ENCODE peak calls at places on chromosome 21, in nine cellular contexts. J, L, B, X, C, M, R, H and W are unnamed samples.

GRCh38 chr21:33384851-33385331 is 18.3 kb upstream of the IFNGR2 start:
- DNase-seq in J (no peak), L (no peak), B (no peak), X (peak; percentile 64), C (no peak), M (no peak), R (no peak), H (no peak), W (no peak)

GRCh38 chr21:34075760-34076159 is 2.4 kb downstream of the MRPS6 start:
- DNase-seq in J (no peak), L (no peak), B (no peak), X (peak; percentile 29), C (no peak), M (no peak), R (no peak), H (no peak), W (no peak)

GRCh38 chr21:23644768-23645167 is 1962.5 kb downstream of the MRPL39 start:
- DNase-seq in J (no peak), L (no peak), B (no peak), X (no peak), C (no peak), M (no peak), R (no peak), H (no peak), W (no peak)

GRCh38 chr21:34574581-34574980 is 40.3 kb downstream of the RCAN1 start:
- DNase-seq in J (no peak), L (no peak), B (no peak), X (no peak), C (no peak), M (no peak), R (no peak), H (no peak), W (no peak)

GRCh38 chr21:34630536-34631143 is 15.7 kb upstream of the RCAN1 start:
- DNase-seq in J (peak; percentile 24), L (peak; percentile 36), B (no peak), X (peak; percentile 69), C (no peak), M (peak; percentile 28), R (no peak), H (peak; percentile 63), W (peak; percentile 25)

GRCh38 chr21:15826147-15826780 is 96.5 kb downstream of the USP25 start:
- DNase-seq in J (peak; percentile 23), L (peak; percentile 57), B (no peak), X (peak; percentile 61), C (no peak), M (no peak), R (no peak), H (peak; percentile 7), W (peak; percentile 5)

GRCh38 chr21:14438204-14438603 is 55.3 kb upstream of the HSPA13 start:
- DNase-seq in J (no peak), L (no peak), B (no peak), X (no peak), C (no peak), M (no peak), R (no peak), H (no peak), W (no peak)

GRCh38 chr21:44583800-44584147 is 3.4 kb upstream of the KRTAP10-5 start:
- DNase-seq in J (no peak), L (no peak), B (no peak), X (no peak), C (no peak), M (no peak), R (no peak), H (no peak), W (no peak)

DNA sequence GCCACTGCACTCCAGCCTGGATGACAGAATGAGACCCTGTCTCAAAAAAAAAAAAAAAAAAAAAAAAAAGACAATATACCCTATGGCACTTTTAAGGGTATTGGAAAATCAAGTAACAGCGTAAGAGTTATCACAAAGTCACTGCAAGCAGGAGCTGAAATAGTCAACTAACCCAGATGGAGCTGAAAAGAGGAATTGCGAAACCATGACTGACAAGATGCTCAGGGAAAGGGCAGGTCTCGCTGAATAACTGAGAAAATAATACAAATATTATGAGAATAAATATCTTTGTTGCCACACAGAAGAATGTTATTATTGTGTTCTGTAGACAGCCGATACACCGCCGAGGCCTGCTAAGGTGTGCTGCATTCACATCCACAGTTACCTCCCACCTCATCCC is 17.8 kb downstream of the HLCS start:
- DNase-seq in J (no peak), L (no peak), B (no peak), X (peak; percentile 56), C (no peak), M (no peak), R (no peak), H (no peak), W (no peak)
- TF ChIP-seq CTCF in J (no peak), L (no peak), B (no peak), X (no peak), C (no peak), M (no peak), R (no peak), H (no peak), W (no peak)

DNA sequence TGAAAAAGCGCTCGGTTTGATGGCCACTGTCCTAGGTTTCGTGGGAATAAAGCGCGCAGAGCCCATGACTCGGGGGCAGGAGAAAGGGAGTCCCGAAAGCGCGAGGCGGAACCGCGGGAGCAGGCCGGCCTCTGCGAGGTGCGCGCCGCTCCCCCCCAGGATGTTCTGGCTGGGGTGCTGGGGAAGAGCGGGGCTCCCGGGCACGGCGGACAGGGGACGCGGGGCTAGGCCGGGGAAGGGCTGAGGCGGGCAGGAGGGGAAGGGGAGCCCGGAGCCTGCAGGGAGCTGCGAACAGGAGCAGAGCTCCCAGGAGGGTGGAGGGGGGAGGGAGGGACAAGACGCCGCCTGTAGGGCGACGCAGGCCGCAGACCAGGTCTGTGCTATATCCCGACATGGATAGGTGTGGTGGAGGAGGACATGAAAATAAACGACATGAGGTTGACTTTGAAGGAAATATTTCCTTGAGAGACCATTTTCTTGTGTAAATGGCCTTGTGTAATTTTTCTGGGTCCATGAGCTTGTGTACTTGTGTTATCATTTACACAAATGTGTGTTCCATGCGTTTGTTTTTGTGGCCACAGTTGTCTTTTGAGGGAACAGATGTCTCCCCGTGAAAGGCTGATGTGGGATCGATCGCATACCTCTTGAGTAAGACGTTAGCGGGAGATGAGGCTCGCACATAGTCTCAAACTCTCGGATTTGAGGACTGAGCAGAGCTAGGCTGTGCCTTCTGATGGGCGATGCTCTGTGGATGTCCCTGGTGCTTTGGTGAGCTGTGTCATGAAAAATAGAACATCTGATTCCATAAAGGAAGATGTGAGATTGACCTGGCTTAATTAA is 1.3 kb downstream of the PCNT start:
- DNase-seq in J (peak; percentile 45), L (peak; percentile 60), B (no peak), X (peak; percentile 40), C (peak; percentile 53), M (peak; percentile 49), R (peak; percentile 30), H (peak; percentile 64), W (peak; percentile 63)
- TF ChIP-seq CTCF in J (no peak), L (no peak), B (peak; percentile 16), X (no peak), C (peak; percentile 5), M (peak; percentile 5), R (no peak), H (peak; percentile 21), W (no peak)

GRCh38 chr21:42047821-42048613 is 23.1 kb upstream of the UMODL1 start:
- DNase-seq in J (no peak), L (no peak), B (no peak), X (peak; percentile 97), C (no peak), M (peak; percentile 88), R (no peak), H (no peak), W (no peak)
- TF ChIP-seq CTCF in J (no peak), L (no peak), B (no peak), X (no peak), C (no peak), M (no peak), R (no peak), H (no peak), W (no peak)

GRCh38 chr21:46097826-46098286 is at the start of gene COL6A2:
- DNase-seq in J (peak; percentile 32), L (peak; percentile 40), B (no peak), X (peak; percentile 64), C (peak; percentile 59), M (peak; percentile 38), R (peak; percentile 47), H (peak; percentile 84), W (peak; percentile 80)
- TF ChIP-seq CTCF in J (no peak), L (peak; percentile 16), B (no peak), X (peak; percentile 14), C (no peak), M (no peak), R (peak; percentile 33), H (no peak), W (no peak)

GRCh38 chr21:41378849-41379248 is 17.0 kb downstream of the MX2 start:
- DNase-seq in J (no peak), L (no peak), B (no peak), X (no peak), C (no peak), M (no peak), R (no peak), H (no peak), W (no peak)
- TF ChIP-seq CTCF in J (no peak), L (no peak), B (no peak), X (no peak), C (no peak), M (no peak), R (no peak), H (no peak), W (no peak)

DNA sequence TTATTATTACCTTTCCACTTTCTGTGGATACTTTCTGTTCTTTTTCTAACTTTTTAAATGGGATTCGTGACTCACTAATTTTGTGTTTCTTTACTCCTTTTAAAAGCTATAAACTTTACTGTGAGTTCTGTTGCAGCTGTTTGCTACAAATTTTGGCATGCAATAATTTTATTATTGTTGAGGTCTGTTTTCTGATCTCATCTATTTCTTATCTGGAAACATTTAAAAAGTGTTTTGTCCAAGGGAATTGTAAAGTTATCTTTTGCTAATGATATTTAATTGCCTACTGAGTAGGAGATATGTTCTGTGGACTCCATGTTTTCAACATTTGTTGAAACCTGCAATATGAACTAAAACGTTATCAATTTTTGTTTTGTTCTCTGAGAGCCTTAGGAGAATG is 138.1 kb upstream of the COL6A1 start:
- DNase-seq in J (no peak), L (no peak), B (no peak), X (no peak), C (no peak), M (no peak), R (no peak), H (no peak), W (no peak)
- TF ChIP-seq CTCF in J (no peak), L (no peak), B (no peak), X (no peak), C (no peak), M (no peak), R (no peak), H (no peak), W (no peak)

DNA sequence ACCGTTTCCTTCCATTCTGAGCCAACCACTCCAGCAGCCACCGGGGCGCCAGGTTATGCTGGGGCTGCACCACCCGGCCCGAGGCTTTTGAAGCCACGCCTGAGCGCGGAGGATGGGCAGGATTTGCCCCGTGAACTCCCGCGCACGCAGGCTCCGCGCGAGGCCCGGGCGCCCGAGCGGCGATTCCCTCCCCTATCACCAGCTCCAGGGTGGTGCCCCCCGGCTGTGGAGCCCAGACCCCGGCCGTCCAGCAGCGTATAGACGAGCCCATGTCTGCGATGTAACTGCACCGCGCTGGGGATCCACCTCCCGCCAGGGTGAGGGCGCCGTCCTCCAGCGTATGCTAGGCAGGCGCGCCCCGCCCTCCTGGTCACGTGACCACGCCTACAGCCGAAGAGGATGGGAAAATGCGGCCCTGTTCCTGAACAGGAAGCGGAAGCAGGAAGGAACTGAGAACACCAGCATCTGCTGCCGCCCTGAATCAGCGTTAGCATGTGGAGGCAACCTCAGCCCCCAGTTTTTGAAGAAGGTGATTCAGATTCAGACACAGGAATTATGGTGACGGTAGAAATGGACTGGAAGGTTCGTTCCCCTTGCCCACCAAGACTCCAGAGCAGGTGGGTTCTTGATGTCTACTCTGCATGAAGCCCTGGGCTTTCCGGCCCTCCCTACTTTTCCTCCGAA is 46.0 kb downstream of the VPS26C start:
- DNase-seq in J (peak; percentile 92), L (peak; percentile 95), B (peak; percentile 75), X (peak; percentile 92), C (peak; percentile 97), M (peak; percentile 92), R (peak; percentile 35), H (peak; percentile 90), W (peak; percentile 70)
- TF ChIP-seq CTCF in J (no peak), L (no peak), B (peak; percentile 32), X (peak; percentile 30), C (no peak), M (peak; percentile 8), R (no peak), H (peak; percentile 24), W (no peak)